ENCODE peak calls at places on chromosomes 13 and 19, in six cellular contexts. C is body of pancreas, F is Peyer's patch, V is stomach, L is breast epithelium, B is hepatocyte. H is an unnamed sample.
A peak's percentile ranks its signal among the peaks of the same experiment; 100 is the strongest.

GRCh38 chr19:42634409-42635232 is 39.9 kb upstream of the CEACAM8 start:
- DNase-seq in L (no peak), F (no peak), V (peak; percentile 44), C (peak; percentile 44), B (no peak), H (no peak)

GRCh38 chr19:38290631-38291147 is 13.4 kb upstream of the C19orf33 start:
- DNase-seq in B (peak; percentile 48), V (peak; percentile 95), L (peak; percentile 93), C (peak; percentile 91), F (no peak), H (peak; percentile 87)

GRCh38 chr13:36815069-36815468 is 4.0 kb upstream of the RFXAP start:
- DNase-seq in L (no peak), C (no peak), B (no peak), F (no peak), V (no peak), H (no peak)

GRCh38 chr13:98688373-98688772 is 64.1 kb downstream of the SLC15A1 start:
- DNase-seq in F (no peak), L (no peak), V (no peak), C (no peak), B (no peak), H (no peak)

GRCh38 chr19:6481541-6482342 is at the start of gene DENND1C:
- DNase-seq in C (peak; percentile 41), B (peak; percentile 45), L (no peak), F (no peak), V (peak; percentile 52), H (no peak)

GRCh38 chr13:20769091-20769490 is 4.7 kb downstream of the EEF1AKMT1 start:
- DNase-seq in F (no peak), L (no peak), C (no peak), V (no peak), B (no peak), H (no peak)

GRCh38 chr19:46714523-46715106 is 2.3 kb downstream of the PRKD2 start:
- DNase-seq in B (no peak), C (no peak), V (no peak), L (no peak), F (no peak), H (no peak)

GRCh38 chr13:76759877-76760276 is 126.3 kb downstream of the KCTD12 start:
- DNase-seq in L (no peak), C (no peak), F (no peak), B (no peak), V (no peak), H (no peak)

GRCh38 chr19:54203151-54203611 is 2.5 kb downstream of the RPS9 start:
- DNase-seq in B (peak; percentile 61), L (no peak), F (no peak), V (peak; percentile 59), C (peak; percentile 77), H (no peak)

GRCh38 chr19:43720936-43721335 is 5.1 kb downstream of the IRGC start:
- DNase-seq in C (no peak), B (no peak), L (no peak), V (no peak), F (no peak), H (no peak)

GRCh38 chr13:100855151-100855550 is 180.6 kb upstream of the TMTC4 start:
- DNase-seq in C (no peak), V (no peak), B (no peak), L (no peak), F (no peak), H (no peak)

GRCh38 chr19:37907735-37908066 is 693 bp downstream of the SIPA1L3 start:
- DNase-seq in V (no peak), C (no peak), L (no peak), B (no peak), F (no peak), H (no peak)

GRCh38 chr13:99434258-99434788 is 66.9 kb upstream of the TM9SF2 start:
- DNase-seq in V (peak; percentile 54), B (peak; percentile 33), L (no peak), C (no peak), F (no peak), H (no peak)

GRCh38 chr13:97567510-97568243 is 133.7 kb downstream of the RAP2A start:
- DNase-seq in L (peak; percentile 75), F (peak; percentile 63), B (peak; percentile 80), V (peak; percentile 61), C (peak; percentile 63), H (no peak)

GRCh38 chr13:113862766-113863510 is 938 bp downstream of the GAS6 start:
- DNase-seq in F (peak; percentile 77), B (peak; percentile 63), L (peak; percentile 72), C (peak; percentile 64), V (peak; percentile 77), H (no peak)

GRCh38 chr19:10929402-10929794 is 787 bp downstream of the TIMM29 start:
- DNase-seq in B (peak; percentile 43), F (peak; percentile 58), V (no peak), L (no peak), C (no peak), H (no peak)

GRCh38 chr19:48403606-48404005 is 10.1 kb downstream of the GRIN2D start:
- DNase-seq in V (no peak), L (no peak), F (no peak), C (peak; percentile 59), B (peak; percentile 70), H (no peak)

GRCh38 chr13:39945226-39945625 is 289.8 kb downstream of the COG6 start:
- DNase-seq in L (no peak), V (no peak), C (no peak), B (no peak), F (no peak), H (no peak)

GRCh38 chr13:113205428-113205931 is 3.0 kb downstream of the PCID2 start:
- DNase-seq in V (no peak), L (no peak), B (no peak), F (no peak), C (no peak), H (no peak)

GRCh38 chr19:46271488-46272197 is 25.2 kb upstream of the HIF3A start:
- DNase-seq in C (no peak), F (no peak), V (no peak), L (no peak), B (peak; percentile 58), H (peak; percentile 71)

GRCh38 chr13:104143760-104144406 is 1077.7 kb upstream of the SLC10A2 start:
- DNase-seq in L (no peak), V (no peak), F (no peak), B (no peak), C (peak; percentile 10), H (no peak)

GRCh38 chr19:44609219-44609618 is 4.1 kb upstream of the IGSF23 start:
- DNase-seq in L (no peak), F (no peak), V (no peak), C (no peak), B (no peak), H (no peak)

GRCh38 chr19:17184381-17184841 is 30.7 kb upstream of the USE1 start:
- DNase-seq in C (no peak), V (no peak), L (no peak), F (no peak), B (no peak), H (no peak)

GRCh38 chr13:44416297-44416696 is 42.7 kb downstream of the SERP2 start:
- DNase-seq in F (no peak), C (no peak), V (no peak), B (no peak), L (no peak), H (no peak)

GRCh38 chr19:44912854-44913253 is 1.6 kb upstream of the APOC1 start:
- DNase-seq in C (peak; percentile 73), F (no peak), B (no peak), V (no peak), L (peak; percentile 36), H (no peak)

GRCh38 chr13:77065456-77066147 is 38.6 kb upstream of the FBXL3 start:
- DNase-seq in C (no peak), B (no peak), V (no peak), F (no peak), L (no peak), H (no peak)

GRCh38 chr19:15759962-15760565 is 22.3 kb downstream of the OR10H3 start:
- DNase-seq in F (no peak), V (no peak), L (no peak), C (no peak), B (no peak), H (no peak)

GRCh38 chr19:9986787-9987281 is 23.5 kb downstream of the COL5A3 start:
- DNase-seq in C (peak; percentile 45), L (peak; percentile 32), B (no peak), F (no peak), V (no peak), H (peak; percentile 35)

GRCh38 chr13:101706651-101707050 is 254.2 kb downstream of the ITGBL1 start:
- DNase-seq in V (no peak), L (peak; percentile 30), F (no peak), B (peak; percentile 5), C (peak; percentile 32), H (peak; percentile 60)

GRCh38 chr19:48510421-48511268 is 990 bp downstream of the LMTK3 start:
- DNase-seq in F (peak; percentile 71), C (peak; percentile 68), V (peak; percentile 67), L (peak; percentile 60), B (peak; percentile 78), H (no peak)

GRCh38 chr13:99371956-99372355 is 64.8 kb upstream of the GPR183 start:
- DNase-seq in B (no peak), F (no peak), L (no peak), C (peak; percentile 40), V (no peak), H (no peak)

GRCh38 chr19:32339988-32340874 is 5.2 kb upstream of the ZNF507 start:
- DNase-seq in C (peak; percentile 75), V (peak; percentile 82), B (peak; percentile 64), F (peak; percentile 75), L (no peak), H (no peak)

GRCh38 chr19:32333227-32333626 is 12.2 kb upstream of the ZNF507 start:
- DNase-seq in C (no peak), L (no peak), V (no peak), F (no peak), B (no peak), H (no peak)

GRCh38 chr19:32337176-32337808 is 8.1 kb upstream of the ZNF507 start:
- DNase-seq in C (no peak), B (no peak), V (no peak), F (no peak), L (no peak), H (no peak)

GRCh38 chr19:32336259-32337111 is 8.9 kb upstream of the ZNF507 start:
- DNase-seq in V (no peak), F (no peak), C (no peak), L (no peak), B (peak; percentile 32), H (no peak)
- TF ChIP-seq CTCF in V (no peak), F (no peak), C (no peak), L (no peak), B (peak; percentile 32), H (peak; percentile 14)

GRCh38 chr13:40983725-40984669 is 35.1 kb downstream of the ELF1 start:
- DNase-seq in F (no peak), L (no peak), B (no peak), C (no peak), V (no peak), H (no peak)
- H3K4me3 ChIP-seq in F (no peak overlapping the region), L (peak overlapping the region; percentile 52), B (no peak overlapping the region), C (no peak overlapping the region), V (peak overlapping the region; percentile 22), H (no peak overlapping the region)

GRCh38 chr19:1815605-1816529 is 3.8 kb upstream of the ATP8B3 start:
- DNase-seq in C (no peak), F (no peak), B (no peak), V (no peak), L (no peak), H (no peak)
- H3K36me3 ChIP-seq in C (peaks cover 20% of the 10 kb centered on the region), F (no peaks in the 10 kb centered on the region), B (no peaks in the 10 kb centered on the region), V (peaks cover 48% of the 10 kb centered on the region), L (peaks cover 19% of the 10 kb centered on the region), H (peaks cover 39% of the 10 kb centered on the region)

GRCh38 chr13:64529874-64530485 is 2700.2 kb downstream of the PCDH9 start:
- DNase-seq in F (no peak), C (no peak), V (no peak), L (no peak), B (peak; percentile 7), H (no peak)
- TF ChIP-seq CTCF in F (no peak), C (peak; percentile 38), V (no peak), L (peak; percentile 20), B (peak; percentile 41), H (peak; percentile 65)

H was measured in BJ.